ENCODE peak calls at places on chromosomes 4 and X, in nine cellular contexts. Y is tibial nerve, T is fibroblast of the aortic adventitia, X is lower leg skin, Q is left lung, U is thoracic aorta, H is pancreas, P is K562, B is A673. W is an unnamed sample.

GRCh38 chr4:53019485-53020382 is 157.6 kb downstream of the RASL11B start:
- DNase-seq in H (no peak), B (no peak), P (peak), Q (no peak), X (no peak), U (no peak), T (peak), Y (no peak), W (no peak)

GRCh38 chrX:138345801-138346200 is 365.7 kb downstream of the FGF13 start:
- DNase-seq in H (no peak), B (no peak), Q (no peak), P (no peak), U (no peak), Y (no peak), T (no peak), X (no peak), W (no peak)

GRCh38 chrX:139875831-139876230 is 57.0 kb downstream of the ATP11C start:
- DNase-seq in Q (no peak), U (no peak), Y (no peak), B (no peak), P (no peak), T (peak), X (no peak), H (no peak), W (no peak)

GRCh38 chr4:86033171-86033570 is 326.7 kb downstream of the MAPK10 start:
- DNase-seq in B (no peak), Q (peak), H (no peak), T (peak), Y (peak), P (no peak), U (peak), X (no peak), W (peak)

GRCh38 chr4:1253831-1254230 is 4.9 kb upstream of the CTBP1 start:
- DNase-seq in B (no peak), P (no peak), H (no peak), Y (no peak), T (no peak), Q (no peak), U (no peak), X (peak), W (no peak)

GRCh38 chrX:113868716-113869115 is 715.2 kb upstream of the HTR2C start:
- DNase-seq in Y (no peak), X (no peak), B (no peak), T (no peak), Q (no peak), U (no peak), P (no peak), H (no peak), W (no peak)

GRCh38 chr4:176054942-176055341 is 10.7 kb upstream of the WDR17 start:
- DNase-seq in T (no peak), H (no peak), P (no peak), U (no peak), X (no peak), Q (no peak), B (peak), Y (no peak), W (no peak)

GRCh38 chrX:15056044-15056443 is 182.8 kb downstream of the MOSPD2 start:
- DNase-seq in Q (no peak), Y (no peak), U (no peak), H (no peak), X (no peak), P (no peak), B (no peak), T (no peak), W (no peak)

GRCh38 chr4:86935833-86936721 is 1.3 kb downstream of the AFF1 start:
- DNase-seq in T (peak), X (peak), P (peak), U (no peak), Q (peak), H (peak), Y (peak), B (peak), W (peak)

GRCh38 chr4:106365613-106366012 is 3.0 kb downstream of the GIMD1 start:
- DNase-seq in T (peak), X (no peak), H (no peak), U (no peak), Y (no peak), B (peak), P (peak), Q (no peak), W (peak)

GRCh38 chr4:158259955-158260575 is 49.8 kb downstream of the TMEM144 start:
- DNase-seq in Y (no peak), Q (no peak), P (peak), X (no peak), H (no peak), B (peak), U (no peak), T (peak), W (no peak)
- TF ChIP-seq CTCF in Y (no peak), Q (peak), P (no peak), X (no peak), H (peak), B (peak), U (peak), T (peak), W (no peak)

DNA sequence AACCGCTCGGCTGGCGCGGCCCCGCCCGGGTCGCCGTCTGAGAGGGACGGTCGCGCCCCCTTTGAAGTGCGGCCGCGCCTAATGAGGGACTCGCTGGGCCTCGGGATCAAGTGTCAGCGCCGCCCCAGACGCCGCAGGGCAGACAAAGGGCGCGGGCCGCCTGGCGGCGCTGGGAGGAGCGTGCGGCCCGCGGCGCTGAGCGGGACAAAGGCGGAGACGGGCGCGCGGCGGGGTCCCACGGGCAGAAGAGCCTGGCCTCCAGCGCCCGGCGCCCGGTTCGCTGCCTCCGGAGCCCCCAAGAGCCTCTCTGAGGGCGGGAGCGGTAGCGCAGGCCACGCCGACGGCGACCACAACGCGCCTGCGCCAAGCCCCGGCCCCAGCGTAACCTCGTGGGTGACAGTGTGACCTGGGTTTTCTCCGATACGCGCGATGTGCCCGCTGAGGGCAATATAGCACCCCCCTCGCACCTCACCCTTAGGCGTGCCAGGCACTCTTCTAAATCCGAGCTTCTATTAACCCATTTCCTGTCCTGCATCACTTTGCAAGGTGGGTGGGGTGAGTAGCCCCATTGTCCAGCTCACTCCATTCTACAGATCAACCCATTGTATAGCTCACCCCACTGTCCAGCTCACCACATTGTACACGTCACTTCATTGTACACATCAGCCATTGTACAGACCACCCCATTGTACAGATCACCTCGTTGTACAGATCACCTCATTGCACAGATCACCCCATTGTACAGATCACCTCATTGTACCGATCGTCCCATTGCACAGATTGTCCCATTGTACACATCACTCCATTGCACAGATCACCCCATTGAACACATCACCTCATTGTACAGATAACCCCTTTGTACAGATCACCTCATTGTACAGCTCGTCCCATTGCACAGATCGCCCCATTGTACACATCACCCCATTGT is 33.7 kb upstream of the STX18 start:
- DNase-seq in Q (peak), Y (peak), B (peak), U (peak), X (peak), H (peak), T (peak), P (peak), W (peak)
- H3K4me3 ChIP-seq in Q (peak), Y (peak), B (peak), U (peak), X (peak), H (peak), T (peak), P (peak), W (peak)

GRCh38 chr4:109121561-109121960 is 180.9 kb downstream of the COL25A1 start:
- DNase-seq in U (no peak), H (no peak), P (no peak), X (no peak), B (no peak), Y (no peak), T (no peak), Q (no peak), W (no peak)
- TF ChIP-seq CTCF in U (no peak), H (no peak), P (no peak), X (no peak), B (no peak), Y (no peak), T (no peak), Q (no peak), W (no peak)

GRCh38 chr4:55124337-55125076 is 888 bp downstream of the KDR start:
- DNase-seq in Q (no peak), X (no peak), B (no peak), Y (no peak), U (no peak), T (peak), H (no peak), P (no peak), W (no peak)

GRCh38 chr4:55122235-55122634 is 3.2 kb downstream of the KDR start:
- DNase-seq in X (no peak), T (no peak), U (no peak), Q (no peak), Y (no peak), P (no peak), B (no peak), H (no peak), W (no peak)

GRCh38 chr4:55125763-55126541 is 557 bp upstream of the KDR start:
- DNase-seq in H (no peak), Y (no peak), U (no peak), X (no peak), P (no peak), B (peak), Q (no peak), T (peak), W (no peak)

GRCh38 chr4:55125087-55125721 is at the start of gene KDR:
- DNase-seq in P (peak), H (no peak), X (peak), Y (no peak), B (peak), U (no peak), Q (peak), T (peak), W (no peak)

DNA sequence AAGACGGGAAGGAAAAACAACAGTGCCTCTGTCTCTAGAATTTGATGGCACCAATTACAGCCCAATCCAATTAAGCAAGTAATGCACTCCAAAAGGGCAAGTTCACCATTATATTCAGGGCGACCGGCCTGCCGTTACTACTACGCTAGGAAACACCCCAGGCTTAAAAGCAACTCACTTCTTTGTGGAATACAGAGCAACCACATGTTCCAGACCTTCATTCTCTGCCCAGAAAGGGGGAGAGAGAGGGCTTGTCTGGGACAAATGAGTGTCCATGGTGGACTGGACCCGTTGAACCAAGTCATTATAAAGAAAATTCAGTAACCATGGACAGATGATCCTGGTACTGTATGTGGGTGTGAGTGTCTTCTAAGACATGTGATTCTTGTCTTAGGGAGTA is 1.6 kb downstream of the KDR start:
- DNase-seq in U (no peak), T (no peak), H (no peak), B (no peak), Q (no peak), P (no peak), Y (no peak), X (no peak), W (no peak)
- H3K4me3 ChIP-seq in U (peak), T (peak), H (no peak), B (no peak), Q (peak), P (no peak), Y (peak), X (no peak), W (no peak)

DNA sequence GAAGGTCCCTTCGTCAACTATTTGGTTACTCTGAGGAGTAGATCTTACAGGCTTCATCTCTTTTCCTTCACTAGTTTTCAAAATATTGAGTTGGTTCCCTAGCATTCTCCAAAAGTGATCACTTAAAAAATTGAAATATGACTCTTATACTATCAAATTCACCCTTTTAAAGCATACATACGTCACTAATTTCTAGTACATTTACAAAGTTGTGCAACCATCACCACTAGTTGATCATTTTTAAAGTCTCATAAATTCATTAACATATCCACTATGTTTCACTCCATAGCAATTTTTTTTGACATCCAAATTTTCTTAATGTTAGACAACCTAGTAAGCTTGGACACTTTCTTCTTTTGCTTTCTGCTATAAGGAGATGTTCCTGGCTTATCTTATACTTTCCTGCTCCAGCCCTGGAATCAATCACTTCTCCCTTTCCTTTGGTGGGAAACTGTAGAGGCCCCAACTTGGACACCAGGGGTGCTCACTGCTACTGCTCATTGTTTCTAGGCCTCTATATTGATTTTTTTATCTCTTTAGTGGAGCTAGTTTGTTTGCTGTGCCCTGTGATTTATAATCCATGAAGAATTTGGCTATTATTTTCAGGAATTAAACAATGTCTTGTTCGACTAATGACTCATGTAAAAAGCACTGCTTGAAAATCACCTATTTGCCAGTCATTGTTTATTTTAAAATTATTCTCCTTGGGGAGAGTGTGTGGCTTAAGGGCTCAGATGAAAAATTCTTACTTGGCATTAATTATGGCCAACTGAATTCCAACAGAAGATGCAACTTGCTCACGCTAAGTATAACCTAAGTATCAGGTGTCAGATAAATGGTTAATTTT is 4.0 kb upstream of the ZFX start:
- DNase-seq in T (peak), B (peak), Q (no peak), P (no peak), X (no peak), H (no peak), U (no peak), Y (no peak), W (no peak)
- TF ChIP-seq CTCF in T (peak), B (no peak), Q (no peak), P (no peak), X (no peak), H (no peak), U (no peak), Y (no peak), W (no peak)

DNA sequence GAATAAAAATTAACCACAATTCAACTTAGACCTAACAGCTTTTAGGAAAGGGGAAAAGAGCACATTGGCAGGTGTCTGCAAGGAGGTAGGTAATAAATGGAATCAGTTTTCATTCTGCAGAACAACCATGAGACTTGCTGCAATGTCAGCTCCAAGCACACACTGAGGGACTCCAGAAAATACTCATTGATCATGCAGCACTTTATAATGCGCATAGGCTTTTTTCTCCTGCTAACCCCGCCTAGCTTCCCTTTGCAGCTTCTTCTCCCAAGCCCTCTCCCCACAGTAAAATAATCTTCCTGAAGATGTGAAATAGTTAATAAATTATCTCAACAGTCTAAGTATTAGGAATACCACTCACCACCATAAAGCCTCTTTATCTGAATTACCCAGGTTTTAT is 36.9 kb downstream of the ANKRD17 start:
- DNase-seq in P (peak), U (no peak), Q (no peak), X (no peak), B (no peak), T (no peak), H (no peak), Y (no peak), W (no peak)
- H3K4me3 ChIP-seq in P (peak), U (peak), Q (no peak), X (no peak), B (peak), T (peak), H (peak), Y (no peak), W (no peak)

GRCh38 chrX:102338162-102338561 is 91.2 kb downstream of the NXF2 start:
- DNase-seq in Q (no peak), T (no peak), U (no peak), B (no peak), H (no peak), X (no peak), Y (no peak), P (no peak), W (no peak)

GRCh38 chrX:102339312-102340298 is 92.6 kb downstream of the NXF2 start:
- DNase-seq in U (no peak), H (no peak), Q (no peak), X (peak), T (no peak), P (no peak), Y (no peak), B (peak), W (no peak)

GRCh38 chrX:102345916-102346315 is 93.9 kb downstream of the NXF2B start:
- DNase-seq in H (peak), Q (peak), Y (peak), P (peak), U (peak), B (peak), X (peak), T (peak), W (no peak)

GRCh38 chrX:102341867-102342266 is 94.9 kb downstream of the NXF2 start:
- DNase-seq in U (no peak), X (no peak), T (no peak), H (no peak), Y (no peak), Q (no peak), P (no peak), B (no peak), W (no peak)
- TF ChIP-seq CTCF in U (no peak), X (no peak), T (peak), H (no peak), Y (no peak), Q (no peak), P (no peak), B (peak), W (no peak)

GRCh38 chrX:57821703-57822375 is 88.4 kb downstream of the ZXDA start:
- DNase-seq in Q (no peak), P (peak), H (peak), T (peak), U (no peak), X (no peak), Y (peak), B (peak), W (peak)

GRCh38 chrX:57817302-57817701 is 93.0 kb downstream of the ZXDA start:
- DNase-seq in X (no peak), H (no peak), B (peak), U (no peak), Y (no peak), Q (no peak), P (no peak), T (peak), W (no peak)

GRCh38 chrX:57822398-57822797 is 87.9 kb downstream of the ZXDA start:
- DNase-seq in H (no peak), X (no peak), P (no peak), B (no peak), U (no peak), Y (no peak), Q (no peak), T (no peak), W (no peak)
- H3K4me3 ChIP-seq in H (peak), X (no peak), P (no peak), B (peak), U (peak), Y (no peak), Q (no peak), T (no peak), W (no peak)

W was measured in HL-60.